ENCODE peak calls at places on chromosomes 5 and 9, in five cellular contexts. U is keratinocyte, Y is neuronal stem cell, Q is gastrocnemius medialis, X is NT2/D1. P is an unnamed sample. For H3K4me1, the result is how much of the 10 kb centered on the place peaks cover.

GRCh38 chr5:120388016-120388781 is 75.9 kb upstream of the PRR16 start:
- DNase-seq in Y (no peak), X (no peak), Q (no peak), U (no peak), P (no peak)

GRCh38 chr5:88145603-88146467 is 122.8 kb downstream of the TMEM161B start:
- DNase-seq in X (no peak), Q (no peak), U (no peak), Y (peak), P (no peak)

GRCh38 chr5:102223542-102224444 is 72.3 kb downstream of the SLCO4C1 start:
- DNase-seq in U (no peak), X (peak), Q (no peak), Y (peak), P (no peak)

GRCh38 chr5:24854350-24854749 is 209.6 kb upstream of the CDH10 start:
- DNase-seq in X (no peak), Y (no peak), U (no peak), Q (no peak), P (no peak)

GRCh38 chr5:91092859-91093843 is 290.0 kb downstream of the ARRDC3 start:
- DNase-seq in X (no peak), Y (no peak), Q (no peak), U (no peak), P (no peak)

GRCh38 chr9:110640736-110641135 is 27.9 kb upstream of the MUSK start:
- DNase-seq in Q (no peak), Y (no peak), U (no peak), X (no peak), P (no peak)

GRCh38 chr9:18821794-18822193 is 211.2 kb downstream of the SAXO1 start:
- DNase-seq in Y (no peak), U (no peak), X (peak), Q (no peak), P (no peak)

GRCh38 chr9:133986061-133986460 is 6.1 kb downstream of the VAV2 start:
- DNase-seq in Y (no peak), X (no peak), Q (no peak), U (no peak), P (no peak)

GRCh38 chr9:73054091-73054490 is 97.6 kb upstream of the ANXA1 start:
- DNase-seq in Q (no peak), Y (no peak), U (no peak), X (no peak), P (no peak)

GRCh38 chr9:121652037-121652837 is 803 bp downstream of the DAB2IP start:
- DNase-seq in Q (no peak), U (no peak), X (no peak), Y (no peak), P (no peak)

GRCh38 chr9:104984994-104985393 is 57.0 kb upstream of the ABCA1 start:
- DNase-seq in X (no peak), Q (no peak), U (no peak), Y (no peak), P (no peak)

GRCh38 chr5:135245521-135246499 is 153.2 kb downstream of the MACROH2A1 start:
- DNase-seq in U (no peak), Q (no peak), X (no peak), Y (no peak), P (peak)

GRCh38 chr5:76952795-76953536 is at the start of gene CRHBP:
- DNase-seq in Q (no peak), U (no peak), Y (no peak), X (no peak), P (no peak)

GRCh38 chr9:130445268-130445983 is 665 bp downstream of the ASS1 start:
- DNase-seq in Q (no peak), X (no peak), U (no peak), Y (no peak), P (peak)

GRCh38 chr5:181111010-181111409 is 20.0 kb downstream of the OR2V1 start:
- DNase-seq in Y (no peak), X (no peak), U (no peak), Q (no peak), P (peak)

GRCh38 chr5:321233-321725 is at the start of gene AHRR:
- DNase-seq in X (no peak), Q (no peak), Y (peak), U (no peak), P (no peak)

GRCh38 chr5:72290356-72291133 is 29.5 kb downstream of the MRPS27 start:
- DNase-seq in X (no peak), Q (no peak), U (no peak), Y (no peak), P (no peak)
- H3K4me1 ChIP-seq in X (under half), Q (under half), U (under half), Y (under half), P (under half)

GRCh38 chr5:140338918-140339317 is 7.5 kb downstream of the HBEGF start:
- DNase-seq in Q (no peak), U (no peak), X (no peak), Y (no peak), P (no peak)

GRCh38 chr5:140337880-140338279 is 8.5 kb downstream of the HBEGF start:
- DNase-seq in Q (no peak), X (no peak), Y (no peak), U (no peak), P (no peak)

GRCh38 chr5:140338336-140338735 is 8.1 kb downstream of the HBEGF start:
- DNase-seq in X (no peak), Q (no peak), U (no peak), Y (no peak), P (no peak)

GRCh38 chr5:140340605-140341004 is 5.8 kb downstream of the HBEGF start:
- DNase-seq in Y (no peak), Q (no peak), X (no peak), U (no peak), P (no peak)

GRCh38 chr5:140339636-140340035 is 6.8 kb downstream of the HBEGF start:
- DNase-seq in Q (no peak), X (no peak), U (no peak), Y (no peak), P (no peak)
- H3K4me1 ChIP-seq in Q (half or more), X (under half), U (half or more), Y (under half), P (under half)

DNA sequence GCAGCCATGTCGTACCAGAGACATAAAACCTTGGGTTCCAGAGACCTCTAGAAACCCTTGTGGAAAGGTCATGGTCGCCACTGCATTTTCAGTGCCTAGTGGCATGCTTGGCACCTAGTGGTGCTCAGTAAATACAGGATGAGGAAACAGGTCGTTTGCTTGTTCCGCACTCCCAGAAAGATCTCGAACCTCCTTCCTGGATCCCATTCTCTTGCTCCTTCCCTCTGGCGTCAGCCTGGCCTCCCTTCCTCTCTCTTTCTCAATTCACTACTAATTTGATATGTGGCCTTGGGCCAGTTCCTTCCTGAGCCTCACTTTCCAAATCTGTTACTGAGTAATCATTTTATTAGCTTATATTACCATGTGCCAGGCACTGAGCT is 4.4 kb downstream of the NDST1 start:
- DNase-seq in U (no peak), Y (no peak), Q (no peak), X (no peak), P (peak)
- H3K4me1 ChIP-seq in U (half or more), Y (under half), Q (half or more), X (under half), P (half or more)

DNA sequence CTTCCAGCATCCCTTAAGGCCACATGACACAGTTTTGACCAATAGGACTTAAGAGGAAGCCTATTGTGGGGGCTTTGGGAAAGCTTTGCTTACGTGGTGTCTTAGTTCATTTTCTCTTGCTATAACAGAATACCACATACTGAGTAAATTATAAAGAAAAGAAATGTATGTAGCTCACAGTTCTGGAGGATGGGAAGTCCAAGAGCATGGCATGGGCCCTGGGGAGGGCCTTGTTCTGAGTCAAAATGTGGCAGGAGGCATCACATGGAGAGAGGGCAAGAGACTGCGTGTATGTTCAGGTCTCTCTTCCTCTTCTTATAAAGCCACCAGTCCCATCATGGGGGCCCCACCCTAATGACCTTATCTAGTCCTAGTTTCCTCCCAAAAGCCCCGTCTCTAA is 68.6 kb upstream of the CPEB4 start:
- DNase-seq in U (no peak), Q (no peak), Y (no peak), X (no peak), P (no peak)
- H3K4me1 ChIP-seq in U (under half), Q (under half), Y (under half), X (under half), P (under half)

GRCh38 chr5:55230086-55230629 is 3.0 kb upstream of the MCIDAS start:
- DNase-seq in U (no peak), Y (no peak), X (no peak), Q (no peak), P (no peak)
- H3K4me1 ChIP-seq in U (under half), Y (under half), X (under half), Q (under half), P (under half)

DNA sequence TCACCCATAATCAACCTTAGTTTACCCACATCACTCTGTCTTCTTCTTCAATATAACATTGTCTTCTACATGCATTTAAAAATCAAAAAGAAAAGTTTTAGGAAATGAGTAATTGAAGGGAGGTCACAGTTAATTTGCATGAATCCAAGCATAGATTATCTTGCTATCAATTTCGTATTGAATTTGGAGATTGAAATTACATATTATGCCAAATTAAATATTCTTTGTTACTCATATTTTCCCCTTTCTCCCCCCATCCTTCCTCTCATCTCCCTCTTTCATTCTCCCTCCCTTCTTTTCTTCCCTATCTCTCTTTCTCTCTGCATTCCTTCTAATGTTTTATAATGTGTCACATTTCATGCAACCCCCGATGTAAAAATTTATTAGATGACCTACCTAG is 303.3 kb downstream of the FBXL7 start:
- DNase-seq in Y (no peak), Q (no peak), U (no peak), X (no peak), P (no peak)
- H3K4me1 ChIP-seq in Y (under half), Q (under half), U (under half), X (under half), P (under half)

GRCh38 chr5:149138182-149138923 is 2.9 kb upstream of the ABLIM3 start:
- DNase-seq in X (no peak), Y (no peak), U (no peak), Q (no peak), P (no peak)
- H3K4me1 ChIP-seq in X (under half), Y (under half), U (under half), Q (under half), P (under half)

DNA sequence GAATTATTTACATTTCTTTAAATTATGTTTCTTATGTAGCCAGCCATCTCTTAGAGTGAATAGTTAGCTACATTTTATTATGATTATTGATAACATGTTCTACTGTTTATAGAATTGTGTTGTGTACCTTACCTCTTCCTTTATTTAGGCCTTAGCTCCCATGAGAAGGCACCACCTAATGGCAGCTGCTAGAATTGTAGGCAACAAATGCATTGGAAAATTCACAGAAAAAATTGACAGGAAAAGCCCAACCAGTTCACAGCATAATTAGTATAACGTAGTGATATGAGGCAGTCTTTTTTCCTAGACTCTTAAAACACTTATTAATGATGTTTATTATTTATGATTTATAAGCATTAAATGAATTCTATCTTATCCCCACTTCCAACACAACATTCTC is 175.8 kb downstream of the WDR70 start:
- DNase-seq in X (peak), Y (no peak), Q (no peak), U (no peak), P (no peak)
- H3K4me1 ChIP-seq in X (under half), Y (under half), Q (under half), U (under half), P (under half)

DNA sequence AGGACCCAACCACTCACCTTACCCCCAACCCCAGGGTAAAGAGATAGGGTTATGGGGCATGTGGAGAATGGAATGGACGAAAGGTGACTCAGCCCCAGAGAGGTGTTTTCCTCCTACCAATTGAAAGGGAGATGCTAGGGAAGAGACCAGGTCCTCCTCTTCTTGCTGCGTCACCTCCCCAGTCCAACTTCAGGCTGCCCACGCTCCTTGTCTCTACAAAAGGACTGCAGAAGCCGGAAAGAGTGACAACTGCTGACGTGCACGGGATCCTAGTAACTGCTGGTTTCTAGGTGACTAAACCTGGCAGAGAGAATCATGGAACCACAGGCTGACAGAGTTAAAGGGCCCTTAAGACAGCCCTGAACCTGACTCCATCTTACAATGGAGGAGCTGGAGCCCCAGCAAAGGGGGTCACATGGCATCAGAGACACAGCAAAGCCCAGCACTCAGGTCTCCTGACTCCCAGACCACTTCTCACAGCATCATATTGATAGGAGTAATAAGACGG is 2.2 kb downstream of the GPX3 start:
- DNase-seq in X (no peak), U (peak), Y (no peak), Q (no peak), P (peak)
- H3K4me1 ChIP-seq in X (under half), U (under half), Y (under half), Q (half or more), P (under half)

DNA sequence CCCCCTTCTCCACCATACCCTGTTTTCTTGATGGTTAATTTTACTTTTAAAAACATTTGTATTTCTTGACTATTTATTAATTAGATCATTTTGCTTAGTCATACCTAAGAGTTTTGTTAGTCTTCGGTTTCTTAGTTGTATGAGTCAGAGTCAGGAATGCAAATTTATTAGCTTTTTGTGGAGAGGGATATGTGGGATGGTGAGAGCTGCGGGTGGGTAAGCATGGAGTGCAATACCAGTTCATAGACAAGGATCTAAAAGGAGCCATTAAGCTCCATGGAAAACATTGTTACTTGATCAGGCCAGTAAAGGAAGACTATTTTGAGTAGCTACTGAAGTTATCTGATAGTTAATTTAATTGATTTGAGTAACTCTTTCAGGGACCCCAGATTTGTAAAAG is 77.5 kb downstream of the ZSWIM6 start:
- DNase-seq in Y (no peak), X (no peak), Q (no peak), U (peak), P (no peak)
- H3K4me1 ChIP-seq in Y (under half), X (under half), Q (under half), U (under half), P (under half)

P was measured in tibial artery.